ENCODE peak calls at places on chromosomes 5 and 9, in nine cellular contexts. J is effector memory CD4-positive, alpha-beta T cell; M is NCI-H446 treated with DMSO at 0.1 percent for 48 hours; B is HTR-8/SVneo; I is stimulated activated CD8-positive, alpha-beta memory T cell treated with anti-CD3 and anti-CD28 coated beads, Interleukin-2, amount 100 ng/mL, for 48 hours; W is omental fat pad; G is AG09309; V is CD4-positive, alpha-beta T cell; K is NCI-H146. P is an unnamed sample.

GRCh38 chr5:54573783-54574485 is 56.4 kb downstream of the SNX18 start:
- DNase-seq in J (no peak), M (no peak), B (no peak), I (no peak), W (no peak), G (no peak), V (no peak), K (no peak), P (no peak)

GRCh38 chr5:27592231-27592630 is 553.8 kb upstream of the CDH9 start:
- DNase-seq in J (no peak), M (no peak), B (peak; percentile 41), I (no peak), W (no peak), G (no peak), V (no peak), K (no peak), P (no peak)

GRCh38 chr9:134776080-134776796 is 104.4 kb upstream of the FCN2 start:
- DNase-seq in J (no peak), M (no peak), B (no peak), I (no peak), W (no peak), G (no peak), V (no peak), K (no peak), P (no peak)

GRCh38 chr5:60960591-60960990 is 15.6 kb downstream of the NDUFAF2 start:
- DNase-seq in J (no peak), M (no peak), B (no peak), I (no peak), W (no peak), G (no peak), V (no peak), K (no peak), P (no peak)

GRCh38 chr5:140111043-140111858 is 2.7 kb upstream of the PURA start:
- DNase-seq in J (no peak), M (no peak), B (no peak), I (no peak), W (no peak), G (no peak), V (no peak), K (no peak), P (no peak)

GRCh38 chr5:80406980-80407734 is 707 bp upstream of the ZFYVE16 start:
- DNase-seq in J (no peak), M (no peak), B (no peak), I (no peak), W (no peak), G (no peak), V (peak; percentile 6), K (no peak), P (no peak)

GRCh38 chr5:68253612-68254341 is 38.2 kb downstream of the PIK3R1 start:
- DNase-seq in J (no peak), M (no peak), B (no peak), I (no peak), W (no peak), G (no peak), V (no peak), K (no peak), P (no peak)

GRCh38 chr9:70318002-70318401 is 59.2 kb downstream of the SMC5 start:
- DNase-seq in J (no peak), M (no peak), B (no peak), I (no peak), W (no peak), G (no peak), V (no peak), K (no peak), P (no peak)

GRCh38 chr5:112929336-112930081 is 7.5 kb upstream of the REEP5 start:
- DNase-seq in J (no peak), M (no peak), B (no peak), I (no peak), W (no peak), G (no peak), V (no peak), K (no peak), P (peak; percentile 29)

GRCh38 chr9:115595951-115596742 is 478.2 kb upstream of the TNC start:
- DNase-seq in J (no peak), M (no peak), B (no peak), I (no peak), W (no peak), G (peak; percentile 97), V (no peak), K (no peak), P (no peak)

GRCh38 chr9:136513191-136513590 is 30.4 kb upstream of the SEC16A start:
- DNase-seq in J (no peak), M (no peak), B (no peak), I (no peak), W (no peak), G (no peak), V (no peak), K (no peak), P (no peak)

GRCh38 chr9:136857606-136858412 is 5.7 kb downstream of the MAMDC4 start:
- DNase-seq in J (no peak), M (no peak), B (no peak), I (no peak), W (no peak), G (no peak), V (no peak), K (peak; percentile 20), P (no peak)

GRCh38 chr9:35254237-35254636 is 92.4 kb downstream of the UNC13B start:
- DNase-seq in J (no peak), M (no peak), B (no peak), I (no peak), W (no peak), G (no peak), V (no peak), K (peak; percentile 64), P (no peak)

GRCh38 chr5:10420926-10421325 is 20.8 kb upstream of the ROPN1L start:
- DNase-seq in J (no peak), M (no peak), B (no peak), I (no peak), W (no peak), G (no peak), V (no peak), K (no peak), P (no peak)

GRCh38 chr5:15621094-15621493 is 121.1 kb downstream of the FBXL7 start:
- DNase-seq in J (no peak), M (no peak), B (no peak), I (no peak), W (no peak), G (peak; percentile 27), V (no peak), K (no peak), P (no peak)

GRCh38 chr9:79686381-79687130 is 114.8 kb downstream of the TLE4 start:
- DNase-seq in J (no peak), M (no peak), B (peak; percentile 29), I (no peak), W (no peak), G (peak; percentile 88), V (no peak), K (no peak), P (no peak)

GRCh38 chr5:41509399-41510175 is 814 bp downstream of the PLCXD3 start:
- DNase-seq in J (no peak), M (no peak), B (no peak), I (no peak), W (no peak), G (no peak), V (no peak), K (no peak), P (no peak)

GRCh38 chr5:142096382-142096781 is 12.2 kb upstream of the NDFIP1 start:
- DNase-seq in J (no peak), M (no peak), B (no peak), I (no peak), W (no peak), G (no peak), V (no peak), K (no peak), P (no peak)

GRCh38 chr9:21031091-21031817 is at the start of gene HACD4:
- DNase-seq in J (peak; percentile 59), M (no peak), B (no peak), I (peak; percentile 32), W (no peak), G (no peak), V (peak; percentile 69), K (peak; percentile 51), P (peak; percentile 68)

GRCh38 chr9:125587819-125588460 is 119.1 kb downstream of the MAPKAP1 start:
- DNase-seq in J (no peak), M (no peak), B (no peak), I (no peak), W (no peak), G (no peak), V (no peak), K (no peak), P (no peak)

GRCh38 chr9:72442212-72442607 is 77.2 kb upstream of the ZFAND5 start:
- DNase-seq in J (no peak), M (no peak), B (peak; percentile 67), I (no peak), W (no peak), G (peak; percentile 70), V (no peak), K (no peak), P (no peak)

GRCh38 chr9:95096381-95096780 is 221.1 kb downstream of the FANCC start:
- DNase-seq in J (no peak), M (no peak), B (no peak), I (no peak), W (no peak), G (no peak), V (no peak), K (no peak), P (no peak)

GRCh38 chr5:143544606-143545005 is 141.1 kb upstream of the NR3C1 start:
- DNase-seq in J (no peak), M (no peak), B (no peak), I (no peak), W (no peak), G (no peak), V (no peak), K (no peak), P (no peak)

GRCh38 chr5:20276959-20277263 is 288.9 kb upstream of the CDH18 start:
- DNase-seq in J (no peak), M (no peak), B (no peak), I (no peak), W (no peak), G (no peak), V (no peak), K (no peak), P (no peak)

GRCh38 chr5:127517110-127517479 is 345 bp upstream of the PRRC1 start:
- DNase-seq in J (no peak), M (peak; percentile 45), B (no peak), I (no peak), W (peak; percentile 28), G (no peak), V (no peak), K (peak; percentile 22), P (no peak)